ENCODE peak calls at places on chromosomes 1 and 21, in six cellular contexts. V is BE2C, O is PC-3, L is GM13976, R is lung, P is SK-N-SH. K is an unnamed sample.

GRCh38 chr1:61907102-61907501 is 164.8 kb downstream of the PATJ start:
- DNase-seq in V (no peak), O (no peak), L (no peak), R (no peak), P (no peak), K (no peak)

GRCh38 chr1:92502247-92502646 is 15.5 kb upstream of the GFI1 start:
- DNase-seq in V (no peak), O (peak), L (no peak), R (no peak), P (no peak), K (no peak)

GRCh38 chr1:172818841-172819527 is 160.1 kb downstream of the FASLG start:
- DNase-seq in V (no peak), O (no peak), L (peak), R (no peak), P (no peak), K (no peak)

GRCh38 chr1:210385228-210385627 is 56.5 kb downstream of the HHAT start:
- DNase-seq in V (no peak), O (no peak), L (no peak), R (no peak), P (no peak), K (no peak)

GRCh38 chr1:25369241-25369640 is 31.1 kb downstream of the TMEM50A start:
- DNase-seq in V (no peak), O (no peak), L (no peak), R (no peak), P (no peak), K (peak)

GRCh38 chr1:97192872-97193572 is 471.4 kb downstream of the PTBP2 start:
- DNase-seq in V (no peak), O (peak), L (no peak), R (peak), P (no peak), K (no peak)

GRCh38 chr1:93442276-93442675 is 5.6 kb upstream of the FNBP1L start:
- DNase-seq in V (no peak), O (peak), L (no peak), R (peak), P (no peak), K (no peak)

GRCh38 chr1:232628335-232629214 is 1.4 kb downstream of the SIPA1L2 start:
- DNase-seq in V (no peak), O (peak), L (no peak), R (no peak), P (peak), K (no peak)

GRCh38 chr1:4108341-4108740 is 208.3 kb upstream of the C1orf174 start:
- DNase-seq in V (no peak), O (no peak), L (no peak), R (no peak), P (no peak), K (no peak)

GRCh38 chr1:10784998-10785854 is 11.2 kb downstream of the CASZ1 start:
- DNase-seq in V (no peak), O (no peak), L (no peak), R (no peak), P (no peak), K (no peak)

GRCh38 chr1:179881642-179882252 is 338 bp upstream of the TOR1AIP1 start:
- DNase-seq in V (no peak), O (peak), L (no peak), R (no peak), P (peak), K (no peak)

GRCh38 chr1:222785553-222785952 is 29.3 kb upstream of the DISP1 start:
- DNase-seq in V (no peak), O (no peak), L (no peak), R (no peak), P (no peak), K (no peak)

GRCh38 chr1:41374711-41375110 is 13.5 kb downstream of the FOXO6 start:
- DNase-seq in V (no peak), O (no peak), L (no peak), R (no peak), P (no peak), K (no peak)

GRCh38 chr1:210467440-210468040 is 138.8 kb downstream of the HHAT start:
- DNase-seq in V (no peak), O (no peak), L (no peak), R (no peak), P (peak), K (no peak)

GRCh38 chr1:54945393-54945936 is 35.0 kb upstream of the TMEM61 start:
- DNase-seq in V (no peak), O (peak), L (no peak), R (no peak), P (no peak), K (no peak)

GRCh38 chr1:36211841-36212240 is 12.4 kb upstream of the THRAP3 start:
- DNase-seq in V (no peak), O (no peak), L (no peak), R (no peak), P (no peak), K (no peak)

GRCh38 chr1:36212782-36213181 is 11.5 kb upstream of the THRAP3 start:
- DNase-seq in V (no peak), O (no peak), L (no peak), R (no peak), P (no peak), K (no peak)

GRCh38 chr1:36222481-36223372 is 1.5 kb upstream of the THRAP3 start:
- DNase-seq in V (no peak), O (no peak), L (no peak), R (no peak), P (no peak), K (no peak)

GRCh38 chr1:36223373-36223995 is 759 bp upstream of the THRAP3 start:
- DNase-seq in V (no peak), O (peak), L (peak), R (no peak), P (peak), K (no peak)

DNA sequence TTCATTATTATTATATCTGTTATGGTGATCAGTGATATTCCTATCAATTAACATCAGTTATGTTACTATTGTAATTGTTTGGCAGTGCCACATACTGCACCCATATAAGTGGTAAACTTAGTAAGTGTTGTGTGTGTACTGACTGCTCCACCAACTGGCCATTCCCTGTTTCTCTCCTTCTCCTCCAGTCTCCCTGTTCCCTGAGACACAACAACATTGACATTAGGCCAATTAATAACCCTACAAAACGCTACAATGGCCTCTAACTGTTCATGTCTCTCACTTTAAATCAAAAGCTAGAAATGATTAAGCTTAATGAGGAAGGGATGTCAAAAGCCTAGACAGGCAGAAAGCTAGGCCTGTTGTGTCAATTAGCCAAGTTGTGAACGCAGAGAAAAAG is 6.6 kb upstream of the THRAP3 start:
- DNase-seq in V (no peak), O (peak), L (no peak), R (no peak), P (no peak), K (no peak)
- TF ChIP-seq CTCF in V (peak), O (peak), L (no peak), R (no peak), P (peak), K (no peak)

DNA sequence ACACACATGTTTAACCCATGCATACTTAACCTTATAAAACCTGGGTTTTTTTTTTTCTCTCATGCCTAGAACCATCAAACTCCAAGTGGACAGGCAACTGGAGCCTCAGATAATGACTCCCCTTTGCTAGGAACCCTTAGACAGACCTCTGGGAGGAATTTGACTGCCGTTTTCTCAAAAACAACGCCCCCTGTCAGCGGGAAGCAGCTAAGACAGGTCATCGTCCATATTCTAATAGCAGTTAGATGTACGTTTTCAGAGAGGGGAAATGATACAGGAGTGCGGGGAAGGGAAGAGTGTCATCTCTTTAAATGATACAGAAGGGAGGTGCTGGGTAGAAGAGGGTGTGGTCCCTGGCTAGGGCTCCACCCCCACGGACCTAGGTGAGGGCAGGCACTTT is 34.7 kb downstream of the LRRC3 start:
- DNase-seq in V (no peak), O (no peak), L (no peak), R (no peak), P (no peak), K (no peak)
- TF ChIP-seq CTCF in V (peak), O (peak), L (no peak), R (no peak), P (no peak), K (peak)

GRCh38 chr21:38219049-38219628 is 37.7 kb upstream of the KCNJ15 start:
- DNase-seq in V (peak), O (peak), L (peak), R (peak), P (peak), K (no peak)
- TF ChIP-seq CTCF in V (peak), O (peak), L (peak), R (peak), P (peak), K (peak)

DNA sequence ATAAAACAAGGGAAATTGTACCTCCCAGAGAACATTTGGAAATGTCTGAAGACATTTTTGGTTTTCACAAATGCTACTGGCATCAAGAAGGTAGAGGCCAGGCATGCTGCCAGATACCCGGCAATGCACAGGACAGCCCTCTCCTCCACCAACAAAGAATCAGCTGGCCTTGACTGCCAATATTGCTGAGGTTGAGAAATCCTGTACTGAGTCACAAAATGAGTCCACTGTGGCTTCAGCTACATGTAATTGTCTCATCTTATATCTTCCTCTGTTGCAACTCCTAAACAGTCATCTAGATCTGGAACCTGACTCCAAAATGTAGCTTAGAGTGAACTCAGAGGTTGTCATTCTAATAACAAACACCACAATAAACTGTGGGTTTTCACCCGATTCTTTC is 327.5 kb upstream of the POGK start:
- DNase-seq in V (no peak), O (peak), L (no peak), R (no peak), P (no peak), K (no peak)
- TF ChIP-seq CTCF in V (no peak), O (no peak), L (no peak), R (no peak), P (no peak), K (no peak)

DNA sequence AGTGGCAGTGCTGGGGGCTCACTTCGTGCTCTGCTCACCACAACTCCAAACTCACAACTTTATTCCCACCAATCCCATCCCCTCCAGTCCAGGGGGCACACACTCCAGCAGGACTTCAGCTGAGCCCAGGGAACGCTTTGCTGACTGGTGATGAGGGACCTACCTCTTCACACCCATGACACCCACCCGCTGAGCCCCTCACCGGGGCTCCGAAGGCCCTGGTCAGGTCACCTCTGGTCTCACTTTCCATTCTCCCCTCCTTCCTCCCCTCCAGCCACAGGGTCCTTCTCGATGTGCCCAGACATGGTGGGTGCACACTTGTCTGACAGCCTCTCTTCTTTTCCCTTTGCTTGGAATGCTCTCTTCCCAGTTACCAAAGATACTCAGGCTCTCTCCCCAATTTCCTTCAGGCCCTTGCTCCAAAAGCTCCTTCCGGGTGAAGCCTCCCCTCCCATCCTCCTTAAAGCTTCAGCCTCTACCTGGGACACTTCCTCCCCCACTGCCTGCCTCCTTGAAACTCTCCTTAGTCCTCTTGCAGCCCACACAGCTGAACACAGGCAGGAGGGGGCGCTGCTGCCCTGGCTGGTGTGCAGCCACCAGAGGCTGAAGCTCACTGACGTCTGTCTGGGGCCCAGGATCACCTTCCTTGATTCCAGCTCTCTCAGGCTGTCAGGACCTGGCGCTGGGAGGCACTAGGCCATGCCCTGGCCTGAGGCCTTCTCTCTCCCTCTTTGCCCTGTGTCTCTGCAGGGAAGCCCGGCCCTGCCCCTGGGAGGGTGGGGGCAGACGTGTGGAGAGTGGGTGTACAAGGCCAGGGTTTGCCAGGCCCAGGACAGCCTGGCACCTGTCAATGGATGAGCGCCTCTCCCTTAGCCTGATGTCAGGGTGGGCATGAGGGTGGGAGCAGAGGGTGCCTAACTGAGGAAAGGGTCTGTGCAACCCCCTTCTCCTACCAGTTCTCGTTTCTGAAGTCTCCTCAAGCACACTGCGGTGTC is 1.6 kb downstream of the KCNE1 start:
- DNase-seq in V (peak), O (peak), L (peak), R (peak), P (peak), K (no peak)
- TF ChIP-seq CTCF in V (peak), O (peak), L (peak), R (peak), P (peak), K (peak)

GRCh38 chr1:111236379-111236778 is 8.9 kb downstream of the CHI3L2 start:
- DNase-seq in V (no peak), O (no peak), L (no peak), R (no peak), P (no peak), K (no peak)

GRCh38 chr1:111234258-111234657 is 6.7 kb downstream of the CHI3L2 start:
- DNase-seq in V (no peak), O (peak), L (no peak), R (no peak), P (no peak), K (no peak)

GRCh38 chr1:111232134-111232533 is 4.6 kb downstream of the CHI3L2 start:
- DNase-seq in V (no peak), O (no peak), L (no peak), R (no peak), P (no peak), K (no peak)

GRCh38 chr1:111236806-111237205 is 9.3 kb downstream of the CHI3L2 start:
- DNase-seq in V (no peak), O (peak), L (no peak), R (no peak), P (no peak), K (no peak)

DNA sequence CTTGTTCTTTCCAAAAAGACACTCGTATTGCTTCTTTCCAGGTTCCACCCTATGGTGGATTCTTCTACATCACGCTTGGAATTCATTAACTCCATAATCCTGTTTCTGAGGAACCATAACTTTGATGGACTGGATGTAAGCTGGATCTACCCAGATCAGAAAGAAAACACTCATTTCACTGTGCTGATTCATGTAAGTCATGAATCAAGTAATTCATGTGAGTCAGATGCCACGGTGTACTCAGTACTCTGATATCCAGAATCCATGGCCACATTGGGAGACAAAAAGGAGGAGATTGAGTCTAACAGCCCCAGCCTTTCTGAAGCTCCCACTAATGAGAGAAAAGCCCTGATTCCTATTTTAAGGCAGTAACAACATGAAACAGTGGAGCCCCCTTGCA is 7.4 kb downstream of the CHI3L2 start:
- DNase-seq in V (no peak), O (peak), L (no peak), R (no peak), P (no peak), K (no peak)
- TF ChIP-seq CTCF in V (no peak), O (no peak), L (no peak), R (no peak), P (no peak), K (no peak)

K was measured in type B pancreatic cell.